ENCODE peak calls at places on chromosome 9, in seven cellular contexts. S is fibroblast of lung; U is aorta; O is CD8-positive, alpha-beta T cell; P is foreskin fibroblast; B is neural progenitor cell; F is SJSA1. V is an unnamed sample.
A peak's percentile ranks its signal among the peaks of the same experiment; 100 is the strongest.

GRCh38 chr9:129776938-129777768 is 24.3 kb upstream of the PTGES start:
- DNase-seq in S (peak; percentile 100), U (peak; percentile 99), O (peak; percentile 18), P (peak; percentile 100), B (peak; percentile 47), F (peak; percentile 98), V (peak; percentile 35)

GRCh38 chr9:127458921-127459320 is 7.6 kb downstream of the LRSAM1 start:
- DNase-seq in S (no peak), U (no peak), O (no peak), P (no peak), B (no peak), F (no peak), V (no peak)

GRCh38 chr9:93475856-93476255 is 22.5 kb upstream of the FAM120AOS start:
- DNase-seq in S (peak; percentile 17), U (no peak), O (no peak), P (no peak), B (no peak), F (no peak), V (no peak)

GRCh38 chr9:32986971-32987370 is 14.5 kb downstream of the APTX start:
- DNase-seq in S (peak; percentile 39), U (no peak), O (no peak), P (peak; percentile 29), B (no peak), F (no peak), V (no peak)

GRCh38 chr9:128705051-128705965 is 3.0 kb downstream of the PKN3 start:
- DNase-seq in S (no peak), U (peak; percentile 64), O (no peak), P (no peak), B (no peak), F (no peak), V (no peak)

GRCh38 chr9:116543731-116544400 is 143.2 kb upstream of the TRIM32 start:
- DNase-seq in S (peak; percentile 89), U (no peak), O (no peak), P (peak; percentile 86), B (no peak), F (no peak), V (no peak)

GRCh38 chr9:9257999-9258398 is 1354.8 kb downstream of the PTPRD start:
- DNase-seq in S (no peak), U (no peak), O (no peak), P (no peak), B (no peak), F (no peak), V (no peak)

GRCh38 chr9:95615246-95615645 is 98.5 kb upstream of the PTCH1 start:
- DNase-seq in S (no peak), U (no peak), O (no peak), P (no peak), B (no peak), F (no peak), V (no peak)

GRCh38 chr9:81022177-81022576 is 667.2 kb downstream of the TLE1 start:
- DNase-seq in S (peak; percentile 62), U (no peak), O (no peak), P (peak; percentile 22), B (no peak), F (no peak), V (no peak)

GRCh38 chr9:134139081-134139480 is 3.2 kb downstream of the WDR5 start:
- DNase-seq in S (peak; percentile 38), U (no peak), O (no peak), P (peak; percentile 54), B (no peak), F (no peak), V (no peak)
- H3K4me3 ChIP-seq in S (peak overlapping the region; percentile 26), U (no peak overlapping the region), O (no peak overlapping the region), P (no peak overlapping the region), B (no peak overlapping the region), F (no peak overlapping the region), V (no peak overlapping the region)

GRCh38 chr9:132793606-132794580 is 84.2 kb downstream of the AK8 start:
- DNase-seq in S (no peak), U (peak; percentile 52), O (no peak), P (no peak), B (no peak), F (no peak), V (no peak)
- H3K4me3 ChIP-seq in S (no peak overlapping the region), U (no peak overlapping the region), O (no peak overlapping the region), P (no peak overlapping the region), B (no peak overlapping the region), F (no peak overlapping the region), V (no peak overlapping the region)

DNA sequence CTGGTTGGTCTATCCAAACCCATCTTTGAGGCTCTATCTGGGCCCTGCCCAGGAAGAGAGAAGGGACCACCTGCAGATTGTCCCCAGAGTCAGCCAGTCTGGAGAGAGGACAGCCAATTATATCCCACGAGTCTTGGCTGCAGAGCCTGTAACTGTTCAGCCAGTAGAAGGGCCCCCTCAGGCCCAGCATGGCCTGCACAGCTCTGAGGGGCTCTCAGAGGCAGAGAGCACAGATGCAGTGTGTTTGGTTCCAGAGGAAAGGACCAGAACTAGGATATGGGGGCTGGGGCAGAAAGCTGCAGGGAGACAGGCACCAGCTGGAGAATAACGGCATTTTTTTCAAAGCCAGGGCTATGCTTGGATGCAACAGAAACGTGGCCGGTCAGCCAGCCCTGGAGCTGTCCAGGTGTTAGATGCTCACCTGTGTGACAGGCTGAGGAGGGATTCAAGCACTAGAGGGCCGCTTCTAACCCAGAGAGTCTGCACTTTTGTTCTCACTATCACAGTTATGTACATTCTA is 96.7 kb downstream of the GABBR2 start:
- DNase-seq in S (no peak), U (no peak), O (no peak), P (no peak), B (no peak), F (no peak), V (no peak)
- H3K4me3 ChIP-seq in S (no peak overlapping the region), U (no peak overlapping the region), O (no peak overlapping the region), P (no peak overlapping the region), B (no peak overlapping the region), F (no peak overlapping the region), V (no peak overlapping the region)

DNA sequence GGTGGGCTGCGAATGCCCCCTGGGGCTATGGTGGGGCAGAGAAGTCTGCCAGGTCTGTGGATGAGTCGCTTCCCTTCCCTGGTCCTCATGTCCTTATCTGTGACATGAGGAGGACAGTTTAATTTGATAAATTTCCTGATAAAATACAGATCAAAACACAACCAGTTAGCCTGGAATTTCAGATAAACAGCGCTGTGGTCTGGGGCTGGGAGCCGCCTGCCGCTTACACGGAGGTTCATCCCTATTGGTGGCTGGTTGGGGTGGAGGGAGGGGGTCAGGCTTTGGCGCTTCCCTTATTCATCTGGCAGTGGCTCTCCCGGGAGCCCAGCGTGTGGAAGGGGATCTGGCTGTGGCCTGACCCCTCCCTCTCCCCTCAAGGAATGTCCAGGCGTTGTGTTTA is 17.9 kb downstream of the CRB2 start:
- DNase-seq in S (peak; percentile 28), U (no peak), O (no peak), P (no peak), B (peak; percentile 95), F (no peak), V (no peak)
- H3K4me3 ChIP-seq in S (no peak overlapping the region), U (no peak overlapping the region), O (no peak overlapping the region), P (no peak overlapping the region), B (no peak overlapping the region), F (no peak overlapping the region), V (no peak overlapping the region)

V was measured in effector memory CD4-positive, alpha-beta T cell.